ENCODE peak calls at places on chromosomes 7 and 10, in six cellular contexts. K, L, C, Q, Z and W are unnamed samples.

GRCh38 chr7:30159698-30160143 is 24.9 kb downstream of the MTURN start:
- DNase-seq in Z (peak), K (peak), Q (peak), C (no peak), L (no peak), W (peak)

GRCh38 chr10:133318494-133319127 is 9.9 kb downstream of the ZNF511 start:
- DNase-seq in Z (peak), L (peak), C (peak), K (peak), Q (peak), W (peak)

GRCh38 chr7:28793383-28793782 is 164.7 kb downstream of the TRIL start:
- DNase-seq in L (peak), Z (no peak), C (no peak), K (peak), Q (no peak), W (no peak)

GRCh38 chr7:235576-236395 is 43.4 kb downstream of the FAM20C start:
- DNase-seq in Z (no peak), Q (no peak), L (peak), C (no peak), K (no peak), W (no peak)

GRCh38 chr10:14583252-14583651 is 191.4 kb downstream of the FAM107B start:
- DNase-seq in Q (no peak), K (no peak), C (peak), L (no peak), Z (no peak), W (no peak)

GRCh38 chr10:115936926-115937755 is 335.9 kb downstream of the GFRA1 start:
- DNase-seq in Z (no peak), L (no peak), K (peak), C (no peak), Q (no peak), W (peak)

GRCh38 chr10:86363184-86363832 is 3.3 kb downstream of the GRID1 start:
- DNase-seq in L (peak), C (no peak), K (no peak), Q (peak), Z (no peak), W (no peak)

GRCh38 chr7:143015102-143015501 is 11.8 kb downstream of the OR9A2 start:
- DNase-seq in Q (no peak), Z (no peak), C (no peak), L (no peak), K (no peak), W (no peak)

GRCh38 chr7:34155225-34155908 is 250.0 kb downstream of the BMPER start:
- DNase-seq in L (peak), Q (no peak), K (peak), Z (no peak), C (no peak), W (peak)

GRCh38 chr10:70603439-70603778 is 868 bp upstream of the PRF1 start:
- DNase-seq in Q (no peak), K (no peak), C (no peak), Z (no peak), L (no peak), W (no peak)

GRCh38 chr10:30980951-30981616 is 50.6 kb downstream of the ZNF438 start:
- DNase-seq in L (peak), Q (no peak), K (peak), Z (no peak), C (no peak), W (peak)

GRCh38 chr10:125057158-125058001 is 103.0 kb downstream of the CTBP2 start:
- DNase-seq in Q (peak), L (peak), K (peak), C (no peak), Z (no peak), W (peak)

GRCh38 chr7:49294611-49295010 is 370.3 kb downstream of the CDC14C start:
- DNase-seq in Z (no peak), Q (no peak), K (peak), L (no peak), C (no peak), W (peak)

GRCh38 chr7:135801045-135801693 is 52.6 kb upstream of the FAM180A start:
- DNase-seq in Q (peak), C (peak), Z (peak), K (peak), L (no peak), W (peak)

GRCh38 chr10:76257816-76258215 is 826.4 kb downstream of the LRMDA start:
- DNase-seq in L (no peak), K (no peak), Q (no peak), Z (no peak), C (no peak), W (peak)

GRCh38 chr7:48384180-48384752 is 213.0 kb downstream of the ABCA13 start:
- DNase-seq in K (no peak), L (no peak), C (no peak), Z (no peak), Q (no peak), W (no peak)

GRCh38 chr7:16491148-16491547 is 25.6 kb upstream of the SOSTDC1 start:
- DNase-seq in K (no peak), Z (no peak), L (no peak), Q (no peak), C (no peak), W (no peak)

GRCh38 chr7:121113288-121113687 is 124.8 kb downstream of the CPED1 start:
- DNase-seq in L (no peak), Q (no peak), C (no peak), Z (no peak), K (no peak), W (no peak)

GRCh38 chr7:151247016-151247580 is 1.4 kb downstream of the SMARCD3 start:
- DNase-seq in L (peak), K (no peak), Q (no peak), C (no peak), Z (no peak), W (no peak)

GRCh38 chr10:131892817-131893675 is 7.8 kb upstream of the PPP2R2D start:
- DNase-seq in Z (no peak), L (no peak), K (no peak), C (no peak), Q (no peak), W (no peak)

GRCh38 chr7:99860281-99861127 is 16.3 kb downstream of the OR2AE1 start:
- DNase-seq in Q (no peak), K (peak), Z (no peak), C (no peak), L (peak), W (peak)

GRCh38 chr7:137987563-137987962 is 14.3 kb downstream of the CREB3L2 start:
- DNase-seq in K (no peak), Q (no peak), Z (no peak), C (no peak), L (no peak), W (no peak)

GRCh38 chr7:137990251-137990901 is 11.5 kb downstream of the CREB3L2 start:
- DNase-seq in K (peak), C (no peak), Z (no peak), Q (no peak), L (no peak), W (peak)

GRCh38 chr7:137987968-137988367 is 13.9 kb downstream of the CREB3L2 start:
- DNase-seq in K (no peak), Z (no peak), Q (no peak), C (no peak), L (no peak), W (no peak)

GRCh38 chr7:137989127-137989526 is 12.8 kb downstream of the CREB3L2 start:
- DNase-seq in K (peak), Q (no peak), Z (no peak), L (peak), C (no peak), W (no peak)

GRCh38 chr7:137989590-137989989 is 12.3 kb downstream of the CREB3L2 start:
- DNase-seq in Z (no peak), L (no peak), K (no peak), C (no peak), Q (no peak), W (no peak)
- H3K4me3 ChIP-seq in Z (no peak), L (no peak), K (no peak), C (no peak), Q (no peak), W (no peak)

GRCh38 chr7:23109470-23109869 is 3.9 kb downstream of the KLHL7 start:
- DNase-seq in Z (no peak), Q (no peak), C (no peak), L (no peak), K (no peak), W (no peak)

GRCh38 chr7:23106801-23107713 is 1.5 kb downstream of the KLHL7 start:
- DNase-seq in K (no peak), C (no peak), L (no peak), Z (no peak), Q (no peak), W (peak)

GRCh38 chr7:23106491-23106800 is 861 bp downstream of the KLHL7 start:
- DNase-seq in K (no peak), C (no peak), Q (no peak), Z (no peak), L (no peak), W (peak)

GRCh38 chr7:23108995-23109394 is 3.4 kb downstream of the KLHL7 start:
- DNase-seq in C (no peak), K (no peak), Q (no peak), Z (no peak), L (no peak), W (no peak)

DNA sequence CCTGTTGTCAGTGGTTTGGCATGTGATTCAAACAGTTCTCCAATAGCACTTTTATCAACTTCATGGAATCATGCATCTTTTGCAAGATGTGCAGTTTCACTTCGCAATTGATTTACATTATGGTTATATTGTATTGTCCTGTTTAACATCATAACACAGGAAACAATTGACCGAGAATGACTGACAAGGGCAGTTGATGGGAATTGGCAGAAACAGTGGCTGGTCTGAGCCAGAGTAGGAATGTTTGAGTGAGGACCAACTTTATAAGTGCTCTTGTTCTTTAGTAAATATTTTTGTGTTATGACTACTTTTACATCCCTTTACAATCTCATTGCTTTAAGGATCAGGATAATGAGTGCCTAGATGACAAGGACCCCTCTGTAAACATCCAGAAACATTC is 2.2 kb downstream of the KLHL7 start:
- DNase-seq in C (no peak), K (no peak), L (no peak), Z (no peak), Q (no peak), W (no peak)
- H3K4me3 ChIP-seq in C (no peak), K (peak), L (peak), Z (no peak), Q (no peak), W (peak)

GRCh38 chr7:130069978-130070899 is at the start of gene KLHDC10:
- DNase-seq in C (peak), Q (peak), K (peak), L (peak), Z (peak), W (peak)
- H3K4me3 ChIP-seq in C (peak), Q (peak), K (peak), L (peak), Z (peak), W (peak)

DNA sequence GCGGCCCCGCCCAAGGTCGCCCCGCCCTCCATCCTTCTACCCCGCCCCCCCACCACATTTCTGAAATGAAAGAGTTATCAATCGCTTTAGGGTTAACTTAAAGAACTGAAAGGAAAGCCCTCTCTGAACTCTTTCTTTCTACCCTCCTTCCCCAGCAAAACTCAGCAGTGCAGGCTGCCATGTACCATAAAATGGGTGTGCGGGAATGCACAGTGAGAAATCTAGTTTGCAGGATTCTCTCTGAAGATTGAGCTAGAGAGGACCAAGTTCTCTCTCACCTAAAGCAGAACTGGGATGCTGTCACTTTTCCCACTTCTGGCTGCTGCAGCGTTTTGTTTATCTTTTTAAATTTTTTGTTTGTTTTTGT is 151.6 kb upstream of the YAE1 start:
- DNase-seq in Q (no peak), L (no peak), K (no peak), Z (no peak), C (no peak), W (no peak)
- H3K4me3 ChIP-seq in Q (no peak), L (peak), K (peak), Z (peak), C (peak), W (peak)

DNA sequence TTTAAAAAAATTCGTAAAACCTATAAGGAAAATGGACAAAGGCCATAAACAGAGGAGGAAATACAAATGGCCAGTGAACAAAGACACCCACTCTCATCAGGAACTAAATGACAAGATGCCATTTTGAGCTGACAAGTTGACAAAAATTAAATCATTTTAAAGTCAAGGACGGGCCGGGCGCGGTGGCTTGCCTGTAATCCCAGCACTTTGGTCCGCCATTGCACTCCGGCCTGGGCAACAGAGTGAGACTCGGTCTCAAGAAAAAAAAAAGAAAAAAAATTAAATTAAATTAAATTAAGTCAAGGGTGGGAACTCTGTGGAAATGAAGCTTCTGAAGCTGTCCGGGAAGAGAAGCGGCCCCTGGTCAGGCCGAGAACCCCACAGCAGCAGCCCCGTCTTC is 1.2 kb upstream of the NOM1 start:
- DNase-seq in L (no peak), C (no peak), Q (no peak), Z (no peak), K (no peak), W (no peak)
- H3K4me3 ChIP-seq in L (peak), C (no peak), Q (peak), Z (no peak), K (peak), W (no peak)

GRCh38 chr7:80359476-80359875 is 152.4 kb downstream of the GNAT3 start:
- DNase-seq in L (no peak), C (no peak), K (no peak), Z (no peak), Q (no peak), W (no peak)
- H3K4me3 ChIP-seq in L (no peak), C (no peak), K (no peak), Z (no peak), Q (no peak), W (no peak)

GRCh38 chr7:5429857-5430611 is 6.4 kb upstream of the TNRC18 start:
- DNase-seq in C (no peak), Q (no peak), K (peak), Z (no peak), L (peak), W (peak)

GRCh38 chr7:5433181-5433580 is 9.5 kb upstream of the TNRC18 start:
- DNase-seq in C (no peak), Z (no peak), Q (no peak), K (no peak), L (no peak), W (no peak)

GRCh38 chr7:5430612-5430947 is 6.9 kb upstream of the TNRC18 start:
- DNase-seq in L (no peak), Z (no peak), Q (no peak), C (no peak), K (no peak), W (no peak)

GRCh38 chr7:5432691-5433090 is 9.1 kb upstream of the TNRC18 start:
- DNase-seq in L (no peak), K (no peak), Z (no peak), C (no peak), Q (no peak), W (no peak)

DNA sequence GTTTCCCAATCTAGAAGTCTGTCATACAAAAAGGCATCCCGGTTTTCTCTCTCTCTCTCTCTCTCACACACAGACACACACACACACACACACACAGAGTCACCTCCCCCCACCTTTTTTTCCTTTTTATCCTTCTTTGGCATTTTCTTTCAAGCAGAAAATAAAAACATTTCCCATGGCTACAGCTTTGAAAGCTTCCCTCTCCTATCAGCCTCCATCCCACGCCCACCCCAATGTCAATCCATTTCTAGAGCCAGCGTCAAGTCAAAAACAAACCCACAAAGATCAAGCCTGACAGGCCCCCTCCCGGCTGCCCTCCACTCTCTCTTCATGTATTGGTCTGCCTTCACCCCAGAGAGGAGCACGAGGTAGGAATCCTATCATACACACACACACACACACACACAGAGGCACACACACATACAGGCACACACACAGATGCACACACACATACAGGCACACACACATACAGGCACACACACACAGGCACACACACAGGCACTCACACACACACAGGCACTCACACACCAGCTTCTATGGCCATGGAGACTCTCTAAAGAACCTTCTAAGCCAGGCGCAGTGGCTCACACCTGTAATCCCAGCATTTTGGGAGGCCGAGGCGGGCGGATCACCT is 8.0 kb upstream of the TNRC18 start:
- DNase-seq in Q (no peak), K (no peak), L (no peak), C (no peak), Z (no peak), W (no peak)
- H3K4me3 ChIP-seq in Q (no peak), K (no peak), L (no peak), C (no peak), Z (no peak), W (no peak)

DNA sequence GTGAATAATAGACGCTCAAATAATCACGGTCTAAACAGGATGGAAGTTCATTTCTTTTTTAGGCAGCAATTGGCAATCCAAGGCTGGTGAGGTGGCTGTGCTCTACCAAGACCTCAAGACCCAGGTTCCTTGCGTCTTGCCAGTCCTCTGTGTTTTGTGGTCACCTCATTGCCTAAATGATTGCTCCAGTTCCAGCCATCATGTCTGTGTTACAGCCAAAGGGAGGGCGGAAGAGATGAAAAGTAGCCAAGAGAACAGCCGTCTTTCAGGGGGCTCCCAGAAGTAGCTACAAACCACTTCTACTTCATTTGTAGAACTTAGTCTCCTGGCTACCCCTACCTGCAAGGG is 19.2 kb upstream of the C10orf67 start:
- DNase-seq in K (no peak), Q (no peak), C (no peak), Z (no peak), L (no peak), W (no peak)
- H3K4me3 ChIP-seq in K (no peak), Q (no peak), C (peak), Z (no peak), L (no peak), W (no peak)